ENCODE peak calls at places on chromosomes 16 and 17, in eight cellular contexts. P, A, R, Z, L, Y, H and V are unnamed samples. For H3K4me1, the result is how much of the 10 kb centered on the place peaks cover.

GRCh38 chr17:16521070-16521727 is 29.2 kb upstream of the LRRC75A start:
- DNase-seq in L (peak), P (peak), A (peak), R (peak), H (peak), Z (no peak), Y (peak), V (no peak)

GRCh38 chr16:63129411-63130125 is 1093.3 kb upstream of the CDH8 start:
- DNase-seq in L (no peak), A (no peak), R (no peak), Z (no peak), Y (no peak), H (no peak), P (no peak), V (no peak)

GRCh38 chr17:49490271-49490670 is 4.8 kb upstream of the NGFR start:
- DNase-seq in R (no peak), H (no peak), Z (no peak), L (no peak), A (no peak), Y (no peak), P (no peak), V (no peak)

GRCh38 chr17:81376946-81377733 is 18.1 kb upstream of the BAHCC1 start:
- DNase-seq in A (no peak), R (no peak), L (no peak), Y (no peak), P (no peak), H (no peak), Z (no peak), V (no peak)

GRCh38 chr17:80649672-80650338 is 105.2 kb downstream of the RPTOR start:
- DNase-seq in H (no peak), L (no peak), Y (peak), R (no peak), Z (no peak), P (no peak), A (peak), V (no peak)

GRCh38 chr17:38896373-38896954 is 26.6 kb downstream of the LASP1 start:
- DNase-seq in P (no peak), Y (no peak), R (no peak), A (no peak), Z (no peak), L (no peak), H (no peak), V (no peak)

GRCh38 chr16:12095275-12096161 is 119.0 kb downstream of the SNX29 start:
- DNase-seq in R (peak), L (peak), P (peak), Y (peak), Z (no peak), A (peak), H (peak), V (no peak)

GRCh38 chr16:67632415-67633172 is 12.3 kb upstream of the CARMIL2 start:
- DNase-seq in A (no peak), P (no peak), H (no peak), R (no peak), L (no peak), Z (no peak), Y (no peak), V (no peak)

GRCh38 chr17:65058615-65059014 is 2.1 kb upstream of the GNA13 start:
- DNase-seq in A (no peak), H (no peak), R (peak), P (no peak), Y (no peak), Z (no peak), L (no peak), V (no peak)

GRCh38 chr17:51435641-51436091 is 175.3 kb downstream of the UTP18 start:
- DNase-seq in Z (peak), A (peak), L (peak), H (peak), P (peak), Y (peak), R (peak), V (no peak)

GRCh38 chr16:19213885-19214284 is 45.8 kb downstream of the SYT17 start:
- DNase-seq in A (no peak), H (no peak), Y (peak), L (no peak), Z (no peak), R (no peak), P (no peak), V (no peak)

GRCh38 chr17:12983986-12984932 is 33.6 kb downstream of the ELAC2 start:
- DNase-seq in Y (no peak), R (no peak), A (peak), L (peak), H (peak), Z (no peak), P (peak), V (peak)

GRCh38 chr17:18141210-18141803 is 32.8 kb downstream of the MYO15A start:
- DNase-seq in Z (no peak), L (no peak), R (no peak), H (no peak), P (peak), A (peak), Y (no peak), V (no peak)

GRCh38 chr17:80096531-80097306 is 4.7 kb upstream of the GAA start:
- DNase-seq in Z (no peak), H (no peak), Y (no peak), R (no peak), A (no peak), P (no peak), L (no peak), V (no peak)

GRCh38 chr17:2094891-2095535 is 40.1 kb downstream of the HIC1 start:
- DNase-seq in A (no peak), R (peak), L (peak), Z (no peak), Y (no peak), H (no peak), P (peak), V (no peak)

GRCh38 chr17:48153711-48154642 is 46.4 kb downstream of the SNX11 start:
- DNase-seq in L (peak), A (no peak), R (peak), Z (no peak), Y (peak), P (no peak), H (no peak), V (no peak)

GRCh38 chr16:56107944-56108583 is 83.2 kb upstream of the GNAO1 start:
- DNase-seq in R (no peak), Z (peak), P (no peak), Y (no peak), H (no peak), L (no peak), A (no peak), V (no peak)

GRCh38 chr17:6104956-6105355 is 34.8 kb downstream of the WSCD1 start:
- DNase-seq in P (no peak), H (no peak), L (peak), Y (no peak), Z (no peak), A (no peak), R (no peak), V (no peak)

GRCh38 chr16:12126091-12126806 is 149.7 kb downstream of the SNX29 start:
- DNase-seq in H (no peak), R (no peak), P (no peak), Z (no peak), L (no peak), A (no peak), Y (no peak), V (no peak)

GRCh38 chr17:49527927-49528651 is 33.0 kb downstream of the NGFR start:
- DNase-seq in P (no peak), A (no peak), H (no peak), Y (no peak), L (no peak), R (no peak), Z (no peak), V (no peak)

GRCh38 chr17:29565643-29566472 is 979 bp downstream of the ABHD15 start:
- DNase-seq in L (peak), A (no peak), R (peak), H (peak), Z (no peak), Y (peak), P (peak), V (peak)

GRCh38 chr16:75402174-75402820 is 31.0 kb downstream of the CFDP1 start:
- DNase-seq in Z (no peak), R (no peak), A (no peak), L (no peak), P (no peak), H (no peak), Y (no peak), V (no peak)

GRCh38 chr16:49920397-49920796 is 64.5 kb upstream of the ZNF423 start:
- DNase-seq in R (no peak), P (no peak), A (no peak), H (no peak), Z (no peak), L (no peak), Y (no peak), V (no peak)

GRCh38 chr16:49116873-49117272 is 164.8 kb downstream of the CBLN1 start:
- DNase-seq in Y (no peak), A (no peak), Z (no peak), R (no peak), L (no peak), H (no peak), P (no peak), V (no peak)

GRCh38 chr16:70421473-70422311 is 17.2 kb downstream of the ST3GAL2 start:
- DNase-seq in R (no peak), A (no peak), H (no peak), Y (no peak), P (no peak), Z (no peak), L (no peak), V (no peak)
- TF ChIP-seq POLR2A in R (no peak), A (no peak), H (no peak), Y (no peak), P (no peak), Z (no peak), L (no peak), V (no peak)

GRCh38 chr16:72475688-72476087 is 303.7 kb upstream of the PMFBP1 start:
- DNase-seq in Z (no peak), A (no peak), Y (no peak), H (no peak), P (no peak), L (no peak), R (no peak), V (no peak)

GRCh38 chr16:72473631-72474030 is 301.7 kb upstream of the PMFBP1 start:
- DNase-seq in P (no peak), Z (no peak), H (no peak), R (no peak), Y (no peak), L (no peak), A (no peak), V (no peak)

GRCh38 chr16:72471317-72471716 is 299.4 kb upstream of the PMFBP1 start:
- DNase-seq in Y (no peak), Z (no peak), L (no peak), R (no peak), A (no peak), P (no peak), H (no peak), V (no peak)

GRCh38 chr16:72470541-72470940 is 298.6 kb upstream of the PMFBP1 start:
- DNase-seq in R (no peak), Y (no peak), L (no peak), P (no peak), Z (no peak), A (no peak), H (no peak), V (no peak)

GRCh38 chr16:72474511-72475123 is 302.7 kb upstream of the PMFBP1 start:
- DNase-seq in H (no peak), A (no peak), R (no peak), P (no peak), Y (peak), Z (no peak), L (no peak), V (no peak)
- H3K4me1 ChIP-seq in H (under half), A (under half), R (under half), P (under half), Y (under half), Z (under half), L (under half), V (under half)

GRCh38 chr16:31177136-31177535 is 2.8 kb upstream of the FUS start:
- DNase-seq in H (no peak), A (no peak), P (no peak), R (no peak), Y (no peak), Z (no peak), L (no peak), V (no peak)

GRCh38 chr16:31179153-31179746 is 689 bp upstream of the FUS start:
- DNase-seq in A (no peak), L (no peak), H (no peak), R (no peak), Z (no peak), Y (no peak), P (no peak), V (no peak)

GRCh38 chr16:31182391-31182790 is 2.5 kb downstream of the FUS start:
- DNase-seq in Z (no peak), Y (no peak), A (no peak), L (no peak), R (no peak), P (no peak), H (no peak), V (no peak)

GRCh38 chr16:31181102-31181830 is 1.3 kb downstream of the FUS start:
- DNase-seq in L (peak), H (no peak), Z (no peak), P (peak), A (no peak), Y (no peak), R (peak), V (no peak)

DNA sequence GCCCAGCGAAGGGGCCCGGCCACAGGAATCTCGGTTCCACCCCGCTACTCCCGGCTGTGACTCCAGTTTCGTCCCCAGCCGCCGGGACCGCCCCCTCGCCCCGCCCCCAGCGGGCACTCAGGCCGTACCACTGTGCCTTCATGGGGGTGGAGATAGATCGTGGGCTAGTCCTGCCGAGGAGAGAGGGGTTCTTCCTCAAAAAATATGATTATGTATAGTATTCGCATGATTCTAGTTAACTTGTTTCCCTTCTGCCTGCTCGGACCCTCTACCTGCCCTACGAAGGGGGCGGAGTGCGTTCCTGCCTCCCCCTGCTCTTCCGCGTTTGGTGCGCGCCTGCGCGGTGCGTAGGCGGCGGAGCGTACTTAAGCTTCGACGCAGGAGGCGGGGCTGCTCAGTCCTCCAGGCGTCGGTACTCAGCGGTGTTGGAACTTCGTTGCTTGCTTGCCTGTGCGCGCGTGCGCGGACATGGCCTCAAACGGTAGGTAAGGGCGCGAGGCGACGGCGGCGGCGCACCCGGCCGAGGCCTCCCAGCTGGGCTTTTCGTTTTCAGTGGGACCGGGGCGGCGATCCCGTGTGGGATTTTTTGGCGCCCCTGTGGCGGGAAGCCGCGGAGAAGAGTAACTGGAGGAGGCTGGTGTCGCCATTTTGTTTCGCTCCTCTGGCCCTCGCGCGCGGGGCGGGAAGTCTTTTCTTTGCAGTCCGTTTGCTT is at the start of gene FUS:
- DNase-seq in P (peak), H (peak), Z (peak), Y (peak), A (peak), R (peak), L (peak), V (peak)
- TF ChIP-seq POLR2A in P (peak), H (peak), Z (peak), Y (peak), A (peak), R (peak), L (peak), V (no peak)

GRCh38 chr17:28481081-28481571 is 7.7 kb downstream of the SLC13A2 start:
- DNase-seq in Z (no peak), A (no peak), L (no peak), P (no peak), Y (no peak), H (no peak), R (no peak), V (no peak)

GRCh38 chr17:28476076-28476475 is 2.6 kb downstream of the SLC13A2 start:
- DNase-seq in L (no peak), H (no peak), A (no peak), P (no peak), Y (no peak), Z (no peak), R (no peak), V (no peak)

GRCh38 chr17:28477928-28478327 is 4.5 kb downstream of the SLC13A2 start:
- DNase-seq in L (no peak), Z (no peak), H (no peak), P (no peak), Y (no peak), A (no peak), R (no peak), V (no peak)

GRCh38 chr17:28480278-28480677 is 6.8 kb downstream of the SLC13A2 start:
- DNase-seq in Z (no peak), H (no peak), R (no peak), P (no peak), L (no peak), A (no peak), Y (no peak), V (no peak)

GRCh38 chr17:28478940-28479615 is 5.6 kb downstream of the SLC13A2 start:
- DNase-seq in L (no peak), Y (no peak), Z (no peak), P (no peak), H (no peak), R (no peak), A (no peak), V (no peak)
- H3K4me1 ChIP-seq in L (under half), Y (under half), Z (under half), P (under half), H (under half), R (under half), A (under half), V (under half)

GRCh38 chr17:19363460-19364035 is 1.0 kb upstream of the B9D1 start:
- DNase-seq in H (peak), Z (no peak), Y (no peak), L (no peak), A (no peak), P (no peak), R (no peak), V (no peak)

GRCh38 chr17:19363114-19363438 is 553 bp upstream of the B9D1 start:
- DNase-seq in H (no peak), Z (no peak), R (no peak), L (no peak), P (no peak), Y (no peak), A (no peak), V (no peak)

GRCh38 chr17:19361975-19362292 is 589 bp downstream of the B9D1 start:
- DNase-seq in P (no peak), Z (no peak), L (no peak), Y (no peak), A (no peak), R (no peak), H (no peak), V (no peak)

GRCh38 chr17:19361326-19361725 is 1.2 kb downstream of the B9D1 start:
- DNase-seq in Y (no peak), L (peak), R (no peak), A (no peak), Z (no peak), H (no peak), P (no peak), V (no peak)

DNA sequence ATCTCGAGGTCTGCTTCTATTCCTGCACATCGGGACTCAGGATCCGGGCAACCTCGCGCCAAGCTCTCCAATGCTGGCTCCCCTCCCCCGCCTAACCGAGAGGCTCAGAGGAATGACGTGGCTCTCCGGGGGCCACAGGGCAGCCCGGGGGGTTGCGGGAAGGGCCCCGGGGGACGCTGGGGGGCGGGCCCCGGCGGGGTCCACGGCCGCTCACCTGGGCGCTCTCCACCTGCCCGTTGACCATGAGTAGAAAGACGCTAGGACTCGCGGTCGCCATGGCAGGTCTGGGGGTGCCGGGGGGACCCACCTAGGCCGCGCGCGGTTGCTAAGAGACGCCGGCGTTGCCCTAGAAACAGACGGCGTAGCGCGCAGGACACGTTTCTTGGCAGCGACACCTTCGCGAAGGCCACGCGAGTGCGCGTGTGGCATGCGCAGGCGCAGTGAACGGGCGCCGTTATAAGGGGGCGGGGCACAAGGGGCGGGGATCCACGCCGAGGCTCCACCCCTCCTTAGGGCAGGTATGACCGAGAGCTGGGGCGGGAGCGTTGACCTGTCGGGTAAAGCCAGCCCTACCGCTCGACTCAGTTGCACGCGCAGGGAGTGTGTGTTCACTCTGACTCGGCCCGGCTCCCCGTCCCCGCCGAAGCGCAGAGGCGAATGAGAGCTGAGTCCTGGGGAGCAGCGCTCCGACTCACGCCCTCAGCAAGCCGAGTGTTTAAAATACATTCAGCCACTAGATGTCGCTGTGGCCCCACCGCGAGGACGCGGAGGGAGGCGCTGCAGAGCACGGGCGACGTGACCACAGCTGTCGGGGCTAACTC is at the start of gene B9D1:
- DNase-seq in P (peak), A (peak), H (peak), R (peak), Y (peak), L (peak), Z (peak), V (no peak)
- TF ChIP-seq POLR2A in P (no peak), A (no peak), H (peak), R (no peak), Y (peak), L (no peak), Z (no peak), V (peak)

GRCh38 chr17:76695059-76695892 is 15.5 kb downstream of the MXRA7 start:
- DNase-seq in Z (no peak), P (no peak), L (no peak), Y (no peak), H (no peak), A (no peak), R (no peak), V (no peak)

GRCh38 chr17:76697702-76698465 is 12.9 kb downstream of the MXRA7 start:
- DNase-seq in R (no peak), P (peak), Z (no peak), Y (no peak), L (no peak), H (no peak), A (no peak), V (no peak)

GRCh38 chr17:76700627-76701470 is 9.9 kb downstream of the MXRA7 start:
- DNase-seq in Z (peak), L (peak), P (peak), H (peak), R (no peak), Y (no peak), A (peak), V (no peak)

GRCh38 chr17:76700290-76700626 is 10.5 kb downstream of the MXRA7 start:
- DNase-seq in Z (no peak), P (no peak), H (no peak), A (no peak), L (no peak), Y (no peak), R (no peak), V (no peak)

GRCh38 chr17:76696763-76697701 is 13.7 kb downstream of the MXRA7 start:
- DNase-seq in Y (no peak), A (no peak), P (peak), Z (no peak), R (no peak), H (no peak), L (no peak), V (no peak)
- H3K4me1 ChIP-seq in Y (under half), A (under half), P (half or more), Z (half or more), R (under half), H (under half), L (under half), V (half or more)

GRCh38 chr16:87949071-87949744 is 2.0 kb upstream of the BANP start:
- DNase-seq in R (no peak), H (no peak), Y (no peak), Z (no peak), L (peak), P (no peak), A (no peak), V (no peak)
- TF ChIP-seq POLR2A in R (no peak), H (no peak), Y (no peak), Z (no peak), L (no peak), P (no peak), A (no peak), V (no peak)